ENCODE peak calls at places on chromosome 9, in five cellular contexts. A is upper lobe of right lung, L is upper lobe of left lung, V is HCT116, Y is mucosa of descending colon. D is an unnamed sample.

GRCh38 chr9:105693435-105694275 is 686 bp upstream of the TMEM38B start:
- ATAC-seq in L (no peak), V (no peak), A (no peak), Y (peak; percentile 4), D (no peak)

GRCh38 chr9:135662758-135663450 is at the start of gene LCN9:
- ATAC-seq in A (no peak), Y (no peak), V (no peak), L (no peak), D (no peak)

GRCh38 chr9:34190996-34191892 is 12.4 kb downstream of the UBAP1 start:
- ATAC-seq in A (no peak), L (no peak), V (peak; percentile 63), Y (peak; percentile 36), D (no peak)

GRCh38 chr9:123365287-123365880 is 9.4 kb downstream of the CRB2 start:
- ATAC-seq in L (no peak), Y (no peak), A (no peak), V (peak; percentile 74), D (no peak)

GRCh38 chr9:1235650-1236401 is 185.7 kb downstream of the DMRT2 start:
- ATAC-seq in L (no peak), Y (no peak), V (no peak), A (peak; percentile 33), D (no peak)

GRCh38 chr9:91698266-91698665 is 251.8 kb downstream of the ROR2 start:
- ATAC-seq in Y (no peak), L (no peak), A (no peak), V (no peak), D (no peak)

GRCh38 chr9:78236511-78236950 is 656 bp downstream of the CEP78 start:
- ATAC-seq in Y (peak; percentile 20), L (no peak), V (peak; percentile 12), A (peak; percentile 1), D (peak; percentile 3)

GRCh38 chr9:89905628-89906338 is 301.0 kb downstream of the GADD45G start:
- ATAC-seq in V (no peak), A (no peak), Y (no peak), L (no peak), D (no peak)

GRCh38 chr9:109119439-109120203 is at the start of gene TMEM245:
- ATAC-seq in V (peak; percentile 94), A (peak; percentile 96), L (peak; percentile 97), Y (peak; percentile 96), D (peak; percentile 98)

GRCh38 chr9:104758974-104759373 is 5.0 kb upstream of the NIPSNAP3B start:
- ATAC-seq in L (no peak), Y (no peak), V (no peak), A (no peak), D (no peak)

GRCh38 chr9:81374881-81375280 is 314.5 kb downstream of the TLE1 start:
- ATAC-seq in A (peak; percentile 49), V (no peak), L (no peak), Y (no peak), D (peak; percentile 10)

GRCh38 chr9:79955300-79955699 is 383.5 kb downstream of the TLE4 start:
- ATAC-seq in L (no peak), Y (no peak), A (no peak), V (no peak), D (no peak)

GRCh38 chr9:38226491-38226951 is 157.5 kb upstream of the SHB start:
- ATAC-seq in V (no peak), A (peak; percentile 38), L (no peak), Y (no peak), D (no peak)

GRCh38 chr9:27726244-27727141 is 153.2 kb upstream of the C9orf72 start:
- ATAC-seq in V (peak; percentile 74), A (peak; percentile 90), L (no peak), Y (peak; percentile 67), D (peak; percentile 28)

GRCh38 chr9:130030821-130031481 is 12.0 kb downstream of the FNBP1 start:
- ATAC-seq in L (no peak), Y (no peak), V (no peak), A (peak; percentile 37), D (no peak)

GRCh38 chr9:32587901-32588300 is 14.9 kb upstream of the NDUFB6 start:
- ATAC-seq in L (no peak), Y (no peak), A (no peak), V (peak; percentile 42), D (no peak)

GRCh38 chr9:93236541-93237206 is 52.7 kb downstream of the WNK2 start:
- ATAC-seq in Y (peak; percentile 15), A (peak; percentile 8), V (no peak), L (no peak), D (no peak)

GRCh38 chr9:133210202-133210532 is 1.1 kb upstream of the OBP2B start:
- ATAC-seq in Y (no peak), L (no peak), A (no peak), V (peak; percentile 67), D (no peak)

GRCh38 chr9:135080286-135081263 is 6.9 kb upstream of the OLFM1 start:
- ATAC-seq in A (no peak), Y (no peak), V (no peak), L (no peak), D (no peak)

GRCh38 chr9:88533951-88534455 is 975 bp upstream of the NXNL2 start:
- ATAC-seq in A (peak; percentile 51), L (peak; percentile 12), Y (peak; percentile 17), V (peak; percentile 66), D (peak; percentile 28)

GRCh38 chr9:121566401-121567141 is 66.9 kb upstream of the GGTA1 start:
- ATAC-seq in Y (no peak), L (no peak), V (no peak), A (no peak), D (peak; percentile 65)

GRCh38 chr9:108184009-108184408 is 671.8 kb downstream of the ACTL7B start:
- ATAC-seq in L (no peak), Y (no peak), A (no peak), V (no peak), D (no peak)

GRCh38 chr9:136551401-136552116 is 5.7 kb upstream of the NOTCH1 start:
- ATAC-seq in Y (peak; percentile 53), L (no peak), V (peak; percentile 70), A (peak; percentile 24), D (peak; percentile 48)

GRCh38 chr9:19989213-19989612 is 200.4 kb upstream of the SLC24A2 start:
- ATAC-seq in L (no peak), V (no peak), Y (no peak), A (no peak), D (no peak)

DNA sequence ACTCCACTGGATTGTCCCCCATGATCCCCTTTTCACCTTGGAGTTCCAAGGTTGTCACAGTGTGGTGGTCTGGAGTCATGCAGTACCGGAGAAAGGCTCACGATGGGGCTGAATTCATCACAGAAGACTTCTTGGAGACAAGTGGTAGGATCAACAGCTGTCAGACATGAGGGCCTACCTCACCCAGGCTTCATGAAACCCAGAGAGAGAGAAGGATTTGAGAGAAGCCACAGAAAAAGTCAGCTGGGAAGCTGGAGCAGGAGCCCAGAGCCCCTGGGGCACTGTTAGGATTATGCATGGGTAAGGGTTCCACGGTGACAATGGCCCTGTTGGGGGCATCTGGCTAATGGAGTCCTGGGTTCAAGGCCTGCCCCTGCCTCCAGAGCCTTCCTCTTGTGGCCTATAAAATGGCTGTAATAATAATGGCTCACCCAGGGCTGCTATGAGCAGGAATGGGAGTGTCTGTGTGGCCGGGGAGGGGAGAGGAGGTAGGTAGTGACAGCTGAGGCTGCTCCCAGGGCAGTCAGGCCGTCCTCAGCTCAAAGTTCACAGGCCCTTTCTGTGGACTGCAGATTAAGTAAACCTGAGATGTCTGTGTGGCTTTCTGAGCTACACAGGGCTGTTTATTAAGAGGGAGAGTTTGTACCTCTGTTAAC is 910 bp downstream of the TRIM14 start:
- ATAC-seq in Y (peak; percentile 84), V (peak; percentile 63), A (peak; percentile 47), L (no peak), D (no peak)
- TF ChIP-seq CTCF in Y (no peak), V (peak; percentile 44), A (peak; percentile 23), L (no peak), D (no peak)

GRCh38 chr9:124969401-124969800 is 28.5 kb upstream of the GOLGA1 start:
- ATAC-seq in V (no peak), A (no peak), Y (no peak), L (no peak), D (no peak)

GRCh38 chr9:124975131-124975530 is 34.2 kb upstream of the GOLGA1 start:
- ATAC-seq in A (no peak), V (no peak), Y (no peak), L (no peak), D (no peak)

GRCh38 chr9:124968238-124968637 is 27.4 kb upstream of the GOLGA1 start:
- ATAC-seq in Y (no peak), A (no peak), V (no peak), L (no peak), D (no peak)

GRCh38 chr9:124972241-124972770 is 31.4 kb upstream of the GOLGA1 start:
- ATAC-seq in L (no peak), V (no peak), A (no peak), Y (no peak), D (no peak)

DNA sequence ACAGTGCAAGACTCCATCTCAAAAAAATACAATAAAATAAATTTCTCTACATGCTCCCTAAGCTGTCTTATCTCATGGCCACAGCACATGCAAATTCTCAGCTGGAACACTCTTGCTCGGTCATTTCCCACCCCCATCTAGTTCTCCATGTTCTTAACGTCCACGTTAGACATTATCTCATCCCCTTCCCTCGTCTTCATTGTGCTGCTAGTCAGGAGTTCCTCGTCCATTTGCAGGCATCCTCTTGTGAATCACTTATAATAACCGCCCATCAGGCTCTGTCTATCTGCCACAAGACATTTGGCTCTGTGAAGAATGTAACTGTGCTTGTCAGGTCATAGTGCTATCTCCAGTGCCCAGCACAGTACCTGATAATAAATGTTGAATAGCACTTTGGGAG is 32.9 kb upstream of the GOLGA1 start:
- ATAC-seq in Y (no peak), V (no peak), L (no peak), A (no peak), D (no peak)
- TF ChIP-seq CTCF in Y (no peak), V (no peak), L (no peak), A (no peak), D (no peak)

GRCh38 chr9:128420651-128421473 is at the start of gene CERCAM:
- ATAC-seq in L (peak; percentile 38), V (peak; percentile 82), Y (peak; percentile 81), A (peak; percentile 84), D (peak; percentile 92)
- TF ChIP-seq CTCF in L (no peak), V (peak; percentile 11), Y (no peak), A (no peak), D (no peak)

GRCh38 chr9:127505396-127506116 is 54.2 kb downstream of the LRSAM1 start:
- ATAC-seq in Y (peak; percentile 37), L (no peak), V (peak; percentile 68), A (peak; percentile 6), D (no peak)
- TF ChIP-seq CTCF in Y (no peak), L (peak; percentile 40), V (peak; percentile 68), A (peak; percentile 28), D (peak; percentile 41)

GRCh38 chr9:4515958-4516375 is 25.7 kb downstream of the SLC1A1 start:
- ATAC-seq in Y (peak; percentile 11), V (no peak), L (no peak), A (no peak), D (no peak)
- TF ChIP-seq CTCF in Y (no peak), V (no peak), L (no peak), A (no peak), D (no peak)

DNA sequence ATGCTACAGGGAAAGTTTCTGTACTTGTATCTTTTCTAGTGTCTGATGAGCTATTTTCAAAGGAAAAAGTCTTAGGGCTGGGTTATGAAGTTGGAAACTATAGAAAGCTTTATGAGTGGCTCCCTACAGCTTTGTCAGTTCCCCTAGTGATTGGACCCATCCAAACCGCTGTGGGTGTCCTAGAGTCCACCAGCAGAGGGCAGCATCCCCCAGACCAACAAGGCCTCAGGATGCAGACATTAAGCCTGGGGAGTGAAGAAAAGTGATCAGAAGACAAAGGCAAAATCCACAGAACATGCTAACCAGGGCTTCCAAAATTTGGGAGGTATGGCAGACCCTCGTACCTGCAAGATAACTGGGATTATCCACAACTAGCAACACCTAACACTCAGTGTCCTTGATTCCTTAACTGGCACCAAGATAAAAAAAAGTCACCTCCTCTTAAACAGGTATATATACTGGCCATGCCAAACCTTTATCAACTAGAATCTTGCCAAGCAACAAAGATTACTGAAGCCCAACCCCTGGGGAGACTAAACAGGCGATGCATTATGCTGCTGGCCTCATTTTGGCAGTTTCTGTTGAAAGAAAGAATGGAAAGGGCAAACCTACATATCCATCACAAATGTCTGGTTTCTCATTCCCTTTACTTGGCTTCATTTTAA is 110.4 kb upstream of the NR5A1 start:
- ATAC-seq in V (peak; percentile 88), A (peak; percentile 98), Y (peak; percentile 91), L (peak; percentile 93), D (peak; percentile 58)
- TF ChIP-seq CTCF in V (peak; percentile 96), A (peak; percentile 91), Y (peak; percentile 82), L (peak; percentile 65), D (peak; percentile 72)